ENCODE peak calls at places on chromosomes 12 and 14, in five cellular contexts. W is astrocyte of the spinal cord, X is astrocyte of the cerebellum, M is WERI-Rb-1, L is activated B cell treated with CpG ODN at 0.5 μM for 24 hours. O is an unnamed sample.

GRCh38 chr12:67414011-67414715 is 145.0 kb downstream of the CAND1 start:
- DNase-seq in W (no peak), X (no peak), M (no peak), L (no peak), O (no peak)

GRCh38 chr12:53327435-53328042 is 6.1 kb upstream of the AAAS start:
- DNase-seq in W (no peak), X (no peak), M (no peak), L (no peak), O (no peak)

GRCh38 chr12:60441577-60441976 is 845.7 kb downstream of the SLC16A7 start:
- DNase-seq in W (no peak), X (no peak), M (no peak), L (no peak), O (no peak)

GRCh38 chr12:93699271-93700141 is 22.3 kb downstream of the CRADD start:
- DNase-seq in W (peak), X (peak), M (no peak), L (no peak), O (no peak)

GRCh38 chr12:82757611-82758010 is 70.9 kb downstream of the TMTC2 start:
- DNase-seq in W (no peak), X (no peak), M (no peak), L (no peak), O (no peak)

GRCh38 chr12:109773384-109774011 is 59.7 kb downstream of the TRPV4 start:
- DNase-seq in W (no peak), X (no peak), M (no peak), L (no peak), O (no peak)

GRCh38 chr12:132523576-132524331 is 33.8 kb downstream of the FBRSL1 start:
- DNase-seq in W (peak), X (no peak), M (peak), L (peak), O (peak)

GRCh38 chr12:132561784-132562156 is 48.6 kb downstream of the LRCOL1 start:
- DNase-seq in W (no peak), X (no peak), M (peak), L (no peak), O (peak)

GRCh38 chr12:132787877-132788276 is 26.2 kb upstream of the ANKLE2 start:
- DNase-seq in W (no peak), X (no peak), M (no peak), L (no peak), O (no peak)

GRCh38 chr14:95228240-95228639 is 70.9 kb upstream of the DICER1 start:
- DNase-seq in W (no peak), X (no peak), M (no peak), L (no peak), O (no peak)

GRCh38 chr12:50390284-50390683 is 6.1 kb downstream of the FAM186A start:
- DNase-seq in W (peak), X (peak), M (no peak), L (no peak), O (no peak)

GRCh38 chr12:126974779-126975178 is 1292.2 kb upstream of the TMEM132C start:
- DNase-seq in W (no peak), X (no peak), M (peak), L (no peak), O (no peak)

GRCh38 chr12:16136206-16136605 is 141.3 kb downstream of the SLC15A5 start:
- DNase-seq in W (no peak), X (no peak), M (no peak), L (no peak), O (no peak)

GRCh38 chr14:94875256-94875655 is 105.3 kb upstream of the GSC start:
- DNase-seq in W (no peak), X (no peak), M (no peak), L (no peak), O (no peak)

GRCh38 chr14:92934196-92935085 is 11.5 kb downstream of the CHGA start:
- DNase-seq in W (no peak), X (no peak), M (peak), L (no peak), O (no peak)

GRCh38 chr12:26810330-26810729 is 22.7 kb downstream of the ITPR2 start:
- DNase-seq in W (peak), X (peak), M (no peak), L (no peak), O (no peak)

DNA sequence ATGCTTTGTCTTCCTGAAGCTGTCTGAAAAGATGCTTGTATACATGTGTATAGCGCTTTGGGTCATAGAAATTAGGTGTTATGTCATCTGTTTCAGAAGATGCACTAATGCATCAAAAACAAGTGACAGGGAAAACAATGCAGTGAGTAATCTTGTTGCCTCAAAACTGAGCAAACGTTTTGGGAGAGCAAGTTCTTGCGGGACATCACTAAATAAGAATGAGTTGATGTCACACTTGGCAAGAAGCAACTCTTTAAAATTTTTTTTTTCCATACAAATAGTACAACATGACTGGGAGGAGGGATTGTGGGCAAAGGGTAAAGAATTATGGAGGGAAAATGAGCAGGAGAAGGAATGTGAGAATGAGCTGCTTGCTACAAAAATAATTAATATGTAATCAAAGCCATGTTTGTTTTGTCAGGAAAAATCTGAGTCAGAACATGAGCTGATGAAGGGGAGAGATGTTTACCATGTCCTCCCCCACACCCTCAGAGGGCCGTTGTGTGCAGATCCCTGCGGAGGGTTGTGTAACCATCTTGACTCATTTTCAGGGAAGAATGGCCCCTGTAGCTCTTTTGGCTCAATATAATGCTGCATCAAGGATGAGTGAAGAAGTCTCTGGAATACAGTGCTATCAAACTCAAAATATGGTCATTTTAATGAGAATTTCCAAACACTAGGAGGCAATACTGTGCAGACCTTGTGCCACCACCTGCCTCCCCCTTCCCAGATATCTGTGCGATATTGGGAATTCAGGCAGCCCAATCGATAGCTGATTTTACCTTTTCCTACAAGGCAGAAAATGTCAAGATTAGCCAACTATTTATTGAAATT is 41.4 kb downstream of the BORCS5 start:
- DNase-seq in W (peak), X (peak), M (no peak), L (no peak), O (no peak)
- TF ChIP-seq CTCF in W (peak), X (no peak), M (peak), L (no peak), O (no peak)

DNA sequence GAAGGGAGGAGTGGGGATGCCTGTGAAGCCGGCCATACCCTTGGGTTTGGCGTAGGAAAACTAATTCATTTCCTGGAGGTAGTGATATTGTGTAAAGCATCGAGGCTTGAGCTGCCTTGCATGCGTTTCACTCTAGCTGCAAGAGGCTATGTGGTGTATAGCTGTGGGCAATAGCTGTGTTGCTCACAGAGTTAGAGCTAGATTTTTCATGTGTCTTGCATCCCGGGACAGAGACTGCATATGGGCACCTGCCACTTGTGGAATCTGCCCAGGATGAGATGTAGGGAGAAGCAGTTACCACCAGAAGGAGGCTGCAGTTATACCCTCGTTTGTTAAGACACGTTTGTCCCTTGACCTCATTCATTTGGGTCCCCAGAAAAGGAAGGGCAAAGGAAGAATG is 106.7 kb downstream of the KTN1 start:
- DNase-seq in W (no peak), X (no peak), M (no peak), L (no peak), O (no peak)
- TF ChIP-seq CTCF in W (no peak), X (no peak), M (no peak), L (no peak), O (no peak)

GRCh38 chr14:75479770-75480600 is 42.3 kb upstream of the BATF start:
- DNase-seq in W (no peak), X (no peak), M (no peak), L (no peak), O (no peak)
- TF ChIP-seq CTCF in W (no peak), X (no peak), M (no peak), L (no peak), O (no peak)

DNA sequence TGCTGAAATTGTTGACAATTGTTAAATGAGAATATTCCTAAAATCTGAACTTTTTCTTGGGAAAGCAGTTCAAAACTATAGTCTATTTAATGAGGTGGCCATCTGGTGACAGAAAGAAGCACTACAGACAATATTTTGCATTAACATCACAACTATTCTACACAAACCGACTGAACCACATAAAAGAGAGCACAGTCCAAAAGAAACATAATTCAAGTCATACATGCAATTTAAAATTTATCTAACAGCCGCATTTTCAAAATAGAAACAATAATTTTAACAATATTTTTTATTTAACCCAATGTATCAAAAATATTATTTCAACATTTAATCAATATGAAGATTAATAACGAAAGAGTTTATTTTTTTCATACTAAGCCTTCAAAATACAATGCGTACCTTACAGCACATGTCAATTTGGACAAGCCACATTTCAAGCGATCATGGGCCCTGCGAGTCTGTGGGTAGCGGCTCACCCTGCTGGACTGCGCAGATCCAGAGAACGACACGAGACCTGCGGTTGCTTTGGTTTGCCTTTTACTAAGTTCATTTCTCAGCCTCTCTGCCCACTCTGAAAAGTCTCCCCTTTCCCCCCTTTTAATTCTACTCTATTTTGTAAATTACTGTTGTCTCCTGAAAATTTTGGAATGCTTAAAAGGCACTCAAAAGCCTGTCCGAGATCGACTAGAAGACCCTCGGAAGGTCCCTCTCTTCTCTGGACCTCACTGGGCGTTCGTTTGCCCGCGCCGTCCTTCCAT is 941 bp upstream of the LRRC9 start:
- DNase-seq in W (peak), X (peak), M (peak), L (no peak), O (peak)
- TF ChIP-seq CTCF in W (peak), X (peak), M (peak), L (no peak), O (peak)

GRCh38 chr14:46717211-46717610 is 65.6 kb upstream of the RPL10L start:
- DNase-seq in W (peak), X (no peak), M (no peak), L (no peak), O (no peak)
- TF ChIP-seq CTCF in W (no peak), X (no peak), M (no peak), L (no peak), O (no peak)

DNA sequence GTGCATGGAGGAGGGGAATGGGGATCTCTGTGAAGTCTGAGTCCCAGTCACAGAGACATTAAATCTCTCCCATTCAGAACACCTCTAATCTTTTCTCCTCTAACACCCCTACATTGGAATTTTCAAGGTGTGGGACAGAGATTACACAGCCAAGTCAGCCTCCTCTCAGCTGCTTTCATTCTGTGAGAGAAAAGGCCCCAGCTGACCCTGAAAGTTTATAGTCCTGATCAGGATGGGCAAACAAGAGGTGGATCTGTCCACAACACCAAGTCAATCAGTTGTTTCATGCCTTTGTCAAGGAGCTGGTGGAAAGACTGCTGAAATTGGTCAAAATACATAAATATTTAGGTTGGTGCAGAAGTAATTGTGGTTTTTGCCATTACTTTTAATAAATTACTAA is 218.9 kb downstream of the SEC23A start:
- DNase-seq in W (no peak), X (no peak), M (no peak), L (no peak), O (no peak)
- TF ChIP-seq CTCF in W (no peak), X (no peak), M (no peak), L (no peak), O (no peak)

DNA sequence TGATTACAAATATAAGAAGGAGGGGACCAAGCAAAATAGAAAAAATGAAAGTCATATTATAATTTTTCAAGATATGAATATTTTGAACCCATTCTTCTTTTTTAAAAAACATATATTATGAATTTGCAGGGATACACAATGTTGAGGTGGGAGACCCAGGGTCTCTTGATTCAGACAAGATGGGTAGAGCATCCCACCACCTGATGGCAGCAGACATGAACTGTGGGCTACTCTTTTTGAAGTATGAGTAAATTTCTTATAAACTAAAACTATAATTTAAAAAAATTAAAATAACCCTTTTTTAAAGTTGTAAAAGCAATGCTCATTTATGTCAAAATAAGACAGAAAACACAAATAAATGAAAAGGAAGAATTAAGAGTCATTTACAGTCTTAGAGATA is 202.7 kb upstream of the PRICKLE1 start:
- DNase-seq in W (no peak), X (no peak), M (no peak), L (no peak), O (no peak)
- TF ChIP-seq CTCF in W (peak), X (peak), M (no peak), L (no peak), O (peak)